ENCODE peak calls at places on chromosomes 16 and 17, in nine cellular contexts. One of them, this sample, is unnamed.

GRCh38 chr17:16922386-16923096 is 49.4 kb downstream of the TNFRSF13B start:
- DNase-seq in fibroblast of lung: no peak
- DNase-seq in cardiac fibroblast: no peak
- DNase-seq in breast epithelium: no peak
- DNase-seq in body of pancreas: no peak
- DNase-seq in IMR-90: peak
- DNase-seq in CD8-positive, alpha-beta T cell: no peak
- DNase-seq in cardiac muscle cell: no peak
- DNase-seq in SK-N-SH: no peak
- DNase-seq in this sample: peak

GRCh38 chr16:11896776-11897175 is 19.0 kb downstream of the GSPT1 start:
- DNase-seq in breast epithelium: no peak
- DNase-seq in IMR-90: peak
- DNase-seq in SK-N-SH: no peak
- DNase-seq in CD8-positive, alpha-beta T cell: no peak
- DNase-seq in cardiac fibroblast: peak
- DNase-seq in body of pancreas: no peak
- DNase-seq in cardiac muscle cell: peak
- DNase-seq in fibroblast of lung: peak
- DNase-seq in this sample: peak

GRCh38 chr17:51133365-51133764 is 12.7 kb upstream of the SPAG9 start:
- DNase-seq in cardiac muscle cell: no peak
- DNase-seq in body of pancreas: no peak
- DNase-seq in CD8-positive, alpha-beta T cell: no peak
- DNase-seq in cardiac fibroblast: no peak
- DNase-seq in fibroblast of lung: peak
- DNase-seq in SK-N-SH: no peak
- DNase-seq in IMR-90: no peak
- DNase-seq in breast epithelium: no peak
- DNase-seq in this sample: no peak

GRCh38 chr16:88651276-88651988 is 579 bp upstream of the CYBA start:
- DNase-seq in breast epithelium: no peak
- DNase-seq in fibroblast of lung: no peak
- DNase-seq in cardiac fibroblast: no peak
- DNase-seq in CD8-positive, alpha-beta T cell: peak
- DNase-seq in body of pancreas: peak
- DNase-seq in SK-N-SH: peak
- DNase-seq in IMR-90: no peak
- DNase-seq in cardiac muscle cell: no peak
- DNase-seq in this sample: no peak

GRCh38 chr17:79845601-79845949 is 6.3 kb upstream of the CBX4 start:
- DNase-seq in IMR-90: no peak
- DNase-seq in breast epithelium: no peak
- DNase-seq in CD8-positive, alpha-beta T cell: no peak
- DNase-seq in body of pancreas: no peak
- DNase-seq in SK-N-SH: no peak
- DNase-seq in fibroblast of lung: no peak
- DNase-seq in cardiac muscle cell: peak
- DNase-seq in cardiac fibroblast: peak
- DNase-seq in this sample: no peak

GRCh38 chr16:89841275-89841674 is 13.0 kb downstream of the SPIRE2 start:
- DNase-seq in CD8-positive, alpha-beta T cell: peak
- DNase-seq in breast epithelium: no peak
- DNase-seq in cardiac fibroblast: no peak
- DNase-seq in body of pancreas: no peak
- DNase-seq in fibroblast of lung: no peak
- DNase-seq in IMR-90: no peak
- DNase-seq in cardiac muscle cell: no peak
- DNase-seq in SK-N-SH: peak
- DNase-seq in this sample: no peak

GRCh38 chr16:3789375-3790067 is 72.2 kb upstream of the TRAP1 start:
- DNase-seq in SK-N-SH: no peak
- DNase-seq in fibroblast of lung: no peak
- DNase-seq in CD8-positive, alpha-beta T cell: no peak
- DNase-seq in cardiac fibroblast: no peak
- DNase-seq in breast epithelium: no peak
- DNase-seq in cardiac muscle cell: no peak
- DNase-seq in IMR-90: no peak
- DNase-seq in body of pancreas: no peak
- DNase-seq in this sample: no peak

GRCh38 chr17:72538443-72538842 is 417.6 kb downstream of the SOX9 start:
- DNase-seq in SK-N-SH: no peak
- DNase-seq in IMR-90: no peak
- DNase-seq in cardiac fibroblast: no peak
- DNase-seq in fibroblast of lung: no peak
- DNase-seq in cardiac muscle cell: no peak
- DNase-seq in CD8-positive, alpha-beta T cell: no peak
- DNase-seq in body of pancreas: no peak
- DNase-seq in breast epithelium: no peak
- DNase-seq in this sample: no peak

GRCh38 chr17:56593073-56593740 is at the start of gene NOG:
- DNase-seq in IMR-90: peak
- DNase-seq in body of pancreas: peak
- DNase-seq in cardiac muscle cell: peak
- DNase-seq in fibroblast of lung: peak
- DNase-seq in SK-N-SH: peak
- DNase-seq in breast epithelium: no peak
- DNase-seq in CD8-positive, alpha-beta T cell: peak
- DNase-seq in cardiac fibroblast: peak
- DNase-seq in this sample: peak

GRCh38 chr16:19884021-19884485 is 595 bp downstream of the GPRC5B start:
- DNase-seq in SK-N-SH: peak
- DNase-seq in cardiac muscle cell: no peak
- DNase-seq in fibroblast of lung: no peak
- DNase-seq in IMR-90: no peak
- DNase-seq in breast epithelium: no peak
- DNase-seq in CD8-positive, alpha-beta T cell: no peak
- DNase-seq in cardiac fibroblast: no peak
- DNase-seq in body of pancreas: peak
- DNase-seq in this sample: no peak

GRCh38 chr16:19885456-19886060 is 910 bp upstream of the GPRC5B start:
- DNase-seq in cardiac muscle cell: peak
- DNase-seq in breast epithelium: no peak
- DNase-seq in CD8-positive, alpha-beta T cell: no peak
- DNase-seq in SK-N-SH: no peak
- DNase-seq in body of pancreas: peak
- DNase-seq in IMR-90: no peak
- DNase-seq in fibroblast of lung: no peak
- DNase-seq in cardiac fibroblast: peak
- DNase-seq in this sample: no peak

GRCh38 chr16:19883296-19883951 is 1.2 kb downstream of the GPRC5B start:
- DNase-seq in IMR-90: peak
- DNase-seq in fibroblast of lung: peak
- DNase-seq in cardiac muscle cell: peak
- DNase-seq in body of pancreas: peak
- DNase-seq in SK-N-SH: peak
- DNase-seq in cardiac fibroblast: peak
- DNase-seq in breast epithelium: no peak
- DNase-seq in CD8-positive, alpha-beta T cell: peak
- DNase-seq in this sample: no peak

GRCh38 chr16:19886061-19886792 is 1.6 kb upstream of the GPRC5B start:
- DNase-seq in CD8-positive, alpha-beta T cell: peak
- DNase-seq in cardiac muscle cell: peak
- DNase-seq in body of pancreas: peak
- DNase-seq in breast epithelium: peak
- DNase-seq in fibroblast of lung: peak
- DNase-seq in SK-N-SH: peak
- DNase-seq in IMR-90: peak
- DNase-seq in cardiac fibroblast: peak
- DNase-seq in this sample: peak

GRCh38 chr16:19884611-19885455 is at the start of gene GPRC5B:
- DNase-seq in IMR-90: peak
- DNase-seq in breast epithelium: no peak
- DNase-seq in fibroblast of lung: peak
- DNase-seq in CD8-positive, alpha-beta T cell: peak
- DNase-seq in SK-N-SH: peak
- DNase-seq in cardiac fibroblast: peak
- DNase-seq in cardiac muscle cell: peak
- DNase-seq in body of pancreas: peak
- DNase-seq in this sample: no peak
- TF ChIP-seq CTCF in IMR-90: peak
- TF ChIP-seq CTCF in breast epithelium: no peak
- TF ChIP-seq CTCF in fibroblast of lung: no peak
- TF ChIP-seq CTCF in CD8-positive, alpha-beta T cell: no peak
- TF ChIP-seq CTCF in SK-N-SH: peak
- TF ChIP-seq CTCF in cardiac fibroblast: no peak
- TF ChIP-seq CTCF in cardiac muscle cell: no peak
- TF ChIP-seq CTCF in body of pancreas: peak
- TF ChIP-seq CTCF in this sample: peak

GRCh38 chr17:60525347-60525623 is 757 bp downstream of the APPBP2 start:
- DNase-seq in fibroblast of lung: peak
- DNase-seq in IMR-90: peak
- DNase-seq in SK-N-SH: no peak
- DNase-seq in breast epithelium: no peak
- DNase-seq in cardiac muscle cell: peak
- DNase-seq in CD8-positive, alpha-beta T cell: no peak
- DNase-seq in cardiac fibroblast: peak
- DNase-seq in body of pancreas: peak
- DNase-seq in this sample: no peak

GRCh38 chr17:60527701-60528100 is 1.7 kb upstream of the APPBP2 start:
- DNase-seq in IMR-90: no peak
- DNase-seq in body of pancreas: no peak
- DNase-seq in breast epithelium: no peak
- DNase-seq in cardiac muscle cell: no peak
- DNase-seq in cardiac fibroblast: no peak
- DNase-seq in SK-N-SH: no peak
- DNase-seq in CD8-positive, alpha-beta T cell: no peak
- DNase-seq in fibroblast of lung: no peak
- DNase-seq in this sample: no peak

GRCh38 chr17:60525624-60526514 is at the start of gene APPBP2:
- DNase-seq in SK-N-SH: peak
- DNase-seq in CD8-positive, alpha-beta T cell: peak
- DNase-seq in cardiac muscle cell: peak
- DNase-seq in body of pancreas: peak
- DNase-seq in cardiac fibroblast: peak
- DNase-seq in breast epithelium: peak
- DNase-seq in IMR-90: peak
- DNase-seq in fibroblast of lung: peak
- DNase-seq in this sample: peak

GRCh38 chr17:60524463-60525346 is 1.3 kb downstream of the APPBP2 start:
- DNase-seq in IMR-90: peak
- DNase-seq in body of pancreas: no peak
- DNase-seq in cardiac muscle cell: peak
- DNase-seq in CD8-positive, alpha-beta T cell: no peak
- DNase-seq in fibroblast of lung: peak
- DNase-seq in SK-N-SH: peak
- DNase-seq in cardiac fibroblast: peak
- DNase-seq in breast epithelium: no peak
- DNase-seq in this sample: peak

GRCh38 chr17:60526726-60527125 is 684 bp upstream of the APPBP2 start:
- DNase-seq in CD8-positive, alpha-beta T cell: no peak
- DNase-seq in IMR-90: peak
- DNase-seq in fibroblast of lung: peak
- DNase-seq in SK-N-SH: peak
- DNase-seq in breast epithelium: no peak
- DNase-seq in cardiac muscle cell: peak
- DNase-seq in body of pancreas: no peak
- DNase-seq in cardiac fibroblast: peak
- DNase-seq in this sample: no peak
- TF ChIP-seq CTCF in CD8-positive, alpha-beta T cell: no peak
- TF ChIP-seq CTCF in IMR-90: no peak
- TF ChIP-seq CTCF in fibroblast of lung: no peak
- TF ChIP-seq CTCF in SK-N-SH: no peak
- TF ChIP-seq CTCF in breast epithelium: no peak
- TF ChIP-seq CTCF in cardiac muscle cell: no peak
- TF ChIP-seq CTCF in body of pancreas: no peak
- TF ChIP-seq CTCF in cardiac fibroblast: no peak
- TF ChIP-seq CTCF in this sample: no peak

DNA sequence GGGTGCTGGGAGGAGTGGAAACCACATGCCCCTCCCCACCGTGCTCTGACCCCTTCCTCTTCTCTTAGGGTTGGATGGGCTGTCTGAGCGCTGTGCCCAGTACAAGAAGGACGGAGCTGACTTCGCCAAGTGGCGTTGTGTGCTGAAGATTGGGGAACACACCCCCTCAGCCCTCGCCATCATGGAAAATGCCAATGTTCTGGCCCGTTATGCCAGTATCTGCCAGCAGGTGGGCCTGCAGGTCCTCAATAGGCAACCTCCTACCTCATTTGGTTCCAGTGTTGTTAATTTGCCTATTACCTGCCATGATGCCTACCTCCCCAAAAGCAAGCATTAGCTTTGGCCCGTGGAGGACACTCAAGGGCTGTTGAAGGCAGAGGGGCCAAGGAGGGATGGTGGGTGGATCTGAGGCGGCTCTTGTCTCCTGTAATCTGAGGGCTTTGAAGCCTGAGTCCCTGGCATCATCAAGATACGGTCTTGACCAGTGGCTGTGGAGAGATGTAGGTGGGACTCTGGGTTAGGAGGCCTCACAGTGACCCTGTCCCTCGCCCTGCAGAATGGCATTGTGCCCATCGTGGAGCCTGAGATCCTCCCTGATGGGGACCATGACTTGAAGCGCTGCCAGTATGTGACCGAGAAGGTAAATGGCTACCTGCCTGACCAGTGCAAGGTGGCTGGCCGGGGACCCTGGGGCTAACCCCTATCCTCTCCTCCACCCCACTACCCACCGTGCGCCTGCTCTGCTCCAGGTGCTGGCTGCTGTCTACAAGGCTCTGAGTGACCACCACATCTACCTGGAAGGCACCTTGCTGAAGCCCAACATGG is 3.4 kb downstream of the ALDOA start:
- DNase-seq in fibroblast of lung: no peak
- DNase-seq in body of pancreas: peak
- DNase-seq in breast epithelium: no peak
- DNase-seq in IMR-90: no peak
- DNase-seq in cardiac fibroblast: peak
- DNase-seq in CD8-positive, alpha-beta T cell: peak
- DNase-seq in cardiac muscle cell: no peak
- DNase-seq in SK-N-SH: peak
- DNase-seq in this sample: peak
- TF ChIP-seq CTCF in fibroblast of lung: peak
- TF ChIP-seq CTCF in body of pancreas: peak
- TF ChIP-seq CTCF in breast epithelium: no peak
- TF ChIP-seq CTCF in IMR-90: peak
- TF ChIP-seq CTCF in cardiac fibroblast: peak
- TF ChIP-seq CTCF in CD8-positive, alpha-beta T cell: peak
- TF ChIP-seq CTCF in cardiac muscle cell: peak
- TF ChIP-seq CTCF in SK-N-SH: peak
- TF ChIP-seq CTCF in this sample: peak

GRCh38 chr16:68590201-68590994 is 51.3 kb downstream of the ZFP90 start:
- DNase-seq in cardiac fibroblast: peak
- DNase-seq in CD8-positive, alpha-beta T cell: peak
- DNase-seq in IMR-90: peak
- DNase-seq in cardiac muscle cell: peak
- DNase-seq in SK-N-SH: peak
- DNase-seq in breast epithelium: peak
- DNase-seq in fibroblast of lung: peak
- DNase-seq in body of pancreas: peak
- DNase-seq in this sample: peak
- TF ChIP-seq CTCF in cardiac fibroblast: peak
- TF ChIP-seq CTCF in CD8-positive, alpha-beta T cell: peak
- TF ChIP-seq CTCF in IMR-90: peak
- TF ChIP-seq CTCF in cardiac muscle cell: peak
- TF ChIP-seq CTCF in SK-N-SH: peak
- TF ChIP-seq CTCF in breast epithelium: peak
- TF ChIP-seq CTCF in fibroblast of lung: peak
- TF ChIP-seq CTCF in body of pancreas: peak
- TF ChIP-seq CTCF in this sample: peak

GRCh38 chr17:11880714-11881113 is 116.6 kb downstream of the ZNF18 start:
- DNase-seq in CD8-positive, alpha-beta T cell: no peak
- DNase-seq in SK-N-SH: peak
- DNase-seq in fibroblast of lung: no peak
- DNase-seq in cardiac muscle cell: peak
- DNase-seq in body of pancreas: no peak
- DNase-seq in IMR-90: no peak
- DNase-seq in cardiac fibroblast: no peak
- DNase-seq in breast epithelium: no peak
- DNase-seq in this sample: peak
- TF ChIP-seq CTCF in CD8-positive, alpha-beta T cell: no peak
- TF ChIP-seq CTCF in SK-N-SH: no peak
- TF ChIP-seq CTCF in fibroblast of lung: no peak
- TF ChIP-seq CTCF in cardiac muscle cell: no peak
- TF ChIP-seq CTCF in body of pancreas: peak
- TF ChIP-seq CTCF in IMR-90: no peak
- TF ChIP-seq CTCF in cardiac fibroblast: no peak
- TF ChIP-seq CTCF in breast epithelium: no peak
- TF ChIP-seq CTCF in this sample: peak

This sample was measured in MCF 10A.